ENCODE peak calls at places on chromosomes 16 and 17, in five cellular contexts. W is left ventricle myocardium inferior, D is breast epithelium, Q is endothelial cell, B is mesothelial cell of epicardium. K is an unnamed sample.

GRCh38 chr17:33112763-33113162 is 121.1 kb downstream of the SPACA3 start:
- DNase-seq in W (no peak), D (no peak), Q (no peak), B (no peak), K (no peak)

GRCh38 chr16:56281256-56281805 is 90.0 kb downstream of the GNAO1 start:
- DNase-seq in W (no peak), D (no peak), Q (peak; percentile 24), B (no peak), K (no peak)

GRCh38 chr16:2512920-2513404 is 790 bp upstream of the ATP6V0C start:
- DNase-seq in W (no peak), D (no peak), Q (no peak), B (no peak), K (peak; percentile 51)

GRCh38 chr17:79027925-79028491 is 4.0 kb downstream of the C1QTNF1 start:
- DNase-seq in W (no peak), D (peak; percentile 53), Q (no peak), B (no peak), K (no peak)

GRCh38 chr17:69906306-69906705 is 168.7 kb upstream of the KCNJ16 start:
- DNase-seq in W (no peak), D (no peak), Q (no peak), B (no peak), K (no peak)

GRCh38 chr16:81601008-81601428 is 156.4 kb downstream of the CMIP start:
- DNase-seq in W (no peak), D (peak; percentile 53), Q (no peak), B (no peak), K (no peak)

GRCh38 chr16:75026892-75027391 is 28.1 kb downstream of the ZNRF1 start:
- DNase-seq in W (no peak), D (no peak), Q (no peak), B (no peak), K (no peak)

GRCh38 chr17:57869599-57870282 is 19.9 kb upstream of the MRPS23 start:
- DNase-seq in W (no peak), D (no peak), Q (no peak), B (no peak), K (no peak)

GRCh38 chr17:42680331-42680808 is 1.3 kb downstream of the CCR10 start:
- DNase-seq in W (no peak), D (no peak), Q (no peak), B (no peak), K (no peak)

GRCh38 chr17:36939059-36939943 is 2.0 kb downstream of the LHX1 start:
- DNase-seq in W (no peak), D (no peak), Q (no peak), B (no peak), K (no peak)

GRCh38 chr17:4599505-4600281 is 15.4 kb downstream of the SMTNL2 start:
- DNase-seq in W (peak; percentile 73), D (no peak), Q (peak; percentile 4), B (peak; percentile 83), K (no peak)

GRCh38 chr16:47461598-47462266 is 601 bp downstream of the PHKB start:
- DNase-seq in W (no peak), D (no peak), Q (peak; percentile 54), B (no peak), K (no peak)

GRCh38 chr16:68309798-68310197 is 948 bp downstream of the SLC7A6OS start:
- DNase-seq in W (no peak), D (no peak), Q (no peak), B (no peak), K (no peak)

GRCh38 chr17:54948380-54948779 is 20.1 kb downstream of the COX11 start:
- DNase-seq in W (no peak), D (no peak), Q (no peak), B (no peak), K (no peak)

GRCh38 chr16:48223490-48223889 is 20.6 kb upstream of the LONP2 start:
- DNase-seq in W (no peak), D (no peak), Q (no peak), B (no peak), K (no peak)

GRCh38 chr16:19328364-19328763 is 42.8 kb downstream of the CLEC19A start:
- DNase-seq in W (no peak), D (no peak), Q (no peak), B (no peak), K (no peak)

GRCh38 chr17:77696720-77697460 is 261.6 kb upstream of the TNRC6C start:
- DNase-seq in W (no peak), D (no peak), Q (no peak), B (peak; percentile 36), K (no peak)

GRCh38 chr16:71474864-71475263 is 12.8 kb upstream of the ZNF23 start:
- DNase-seq in W (no peak), D (no peak), Q (no peak), B (no peak), K (no peak)

GRCh38 chr17:29110372-29110757 is 67.4 kb downstream of the PIPOX start:
- DNase-seq in W (no peak), D (no peak), Q (no peak), B (no peak), K (no peak)

GRCh38 chr17:29112780-29113295 is 67.4 kb downstream of the MYO18A start:
- DNase-seq in W (peak; percentile 55), D (no peak), Q (no peak), B (no peak), K (no peak)

GRCh38 chr17:29114141-29114540 is 66.1 kb downstream of the MYO18A start:
- DNase-seq in W (no peak), D (no peak), Q (no peak), B (no peak), K (no peak)

GRCh38 chr17:29113334-29113733 is 66.9 kb downstream of the MYO18A start:
- DNase-seq in W (no peak), D (no peak), Q (no peak), B (no peak), K (no peak)

GRCh38 chr17:29111816-29112499 is 68.2 kb downstream of the MYO18A start:
- DNase-seq in W (peak; percentile 66), D (peak; percentile 63), Q (peak; percentile 84), B (peak; percentile 86), K (peak; percentile 51)
- TF ChIP-seq CTCF in W (peak; percentile 93), D (peak; percentile 73), Q (peak; percentile 66), B (peak; percentile 70), K (peak; percentile 67)

GRCh38 chr16:17527538-17527937 is 56.8 kb upstream of the XYLT1 start:
- DNase-seq in W (no peak), D (no peak), Q (no peak), B (no peak), K (no peak)

GRCh38 chr16:17532338-17532995 is 61.7 kb upstream of the XYLT1 start:
- DNase-seq in W (no peak), D (no peak), Q (no peak), B (no peak), K (no peak)

GRCh38 chr16:17526956-17527355 is 56.2 kb upstream of the XYLT1 start:
- DNase-seq in W (no peak), D (no peak), Q (no peak), B (no peak), K (no peak)

DNA sequence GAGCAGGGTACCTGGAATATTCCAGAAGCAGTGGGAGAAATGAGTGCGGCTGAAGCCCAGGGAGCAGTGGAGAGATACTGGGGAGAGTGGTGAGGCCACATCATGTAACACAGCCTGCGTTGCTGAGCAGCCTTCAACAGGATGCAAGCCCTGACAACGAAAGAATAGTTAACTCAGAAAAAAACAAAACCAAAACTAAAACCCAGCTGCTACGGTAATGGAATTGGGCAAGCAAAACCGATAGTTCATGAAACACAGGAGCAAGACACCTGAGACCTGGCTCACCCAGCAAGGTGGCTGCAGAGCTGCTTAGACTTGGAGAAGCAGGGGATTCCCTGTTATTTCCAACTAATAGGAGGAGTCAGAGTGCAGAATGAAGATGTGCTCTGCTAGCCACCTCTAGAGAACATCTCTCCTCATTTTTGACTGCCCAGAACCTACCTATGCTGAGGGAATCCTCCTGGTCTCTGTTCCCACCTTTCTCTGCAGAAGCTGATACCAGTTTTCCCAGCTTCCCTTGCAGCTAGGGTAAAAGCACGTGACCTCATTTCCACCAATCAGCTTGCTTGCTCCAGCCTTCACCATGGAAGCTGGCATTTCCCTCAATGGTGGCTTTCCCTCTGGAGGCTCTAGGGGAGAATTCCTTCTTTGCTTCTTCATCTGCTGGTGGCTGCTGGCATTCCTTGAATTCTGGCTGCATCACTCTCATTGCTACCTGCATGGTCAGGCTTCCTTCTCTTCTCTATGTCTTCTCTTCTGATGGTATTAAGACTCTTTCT is 59.4 kb upstream of the XYLT1 start:
- DNase-seq in W (no peak), D (no peak), Q (no peak), B (no peak), K (peak; percentile 16)
- TF ChIP-seq CTCF in W (no peak), D (no peak), Q (no peak), B (no peak), K (no peak)

DNA sequence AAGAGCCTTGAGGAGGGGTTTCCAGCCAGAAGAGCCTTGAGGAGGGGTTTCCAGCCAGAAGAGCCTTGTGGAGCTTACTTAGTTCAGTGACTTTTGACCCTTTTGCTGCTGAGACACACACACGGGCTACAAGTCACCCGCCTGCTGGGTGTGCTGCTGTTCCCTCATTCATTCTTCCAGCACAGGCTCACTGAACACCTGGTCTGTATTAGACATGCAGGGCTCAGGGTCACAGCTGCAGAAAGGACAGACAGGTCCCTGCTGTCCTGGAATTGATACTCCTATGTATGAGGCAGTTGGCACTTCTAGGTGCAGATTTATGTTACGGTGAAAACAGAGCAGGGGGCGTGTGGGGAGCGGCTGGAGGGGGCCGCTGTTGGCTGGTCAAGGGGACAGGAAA is 6.7 kb downstream of the CACNG4 start:
- DNase-seq in W (no peak), D (no peak), Q (no peak), B (no peak), K (no peak)
- TF ChIP-seq CTCF in W (no peak), D (no peak), Q (no peak), B (no peak), K (no peak)

GRCh38 chr16:10941127-10941933 is 938 bp downstream of the DEXI start:
- DNase-seq in W (no peak), D (no peak), Q (no peak), B (no peak), K (no peak)

GRCh38 chr16:10944249-10945064 is at the start of gene CLEC16A:
- DNase-seq in W (peak; percentile 98), D (peak; percentile 96), Q (peak; percentile 98), B (peak; percentile 95), K (peak; percentile 96)

GRCh38 chr16:10945065-10945787 is 862 bp downstream of the CLEC16A start:
- DNase-seq in W (no peak), D (no peak), Q (no peak), B (no peak), K (no peak)

GRCh38 chr16:10940501-10941079 is 1.7 kb downstream of the DEXI start:
- DNase-seq in W (no peak), D (no peak), Q (no peak), B (no peak), K (no peak)

DNA sequence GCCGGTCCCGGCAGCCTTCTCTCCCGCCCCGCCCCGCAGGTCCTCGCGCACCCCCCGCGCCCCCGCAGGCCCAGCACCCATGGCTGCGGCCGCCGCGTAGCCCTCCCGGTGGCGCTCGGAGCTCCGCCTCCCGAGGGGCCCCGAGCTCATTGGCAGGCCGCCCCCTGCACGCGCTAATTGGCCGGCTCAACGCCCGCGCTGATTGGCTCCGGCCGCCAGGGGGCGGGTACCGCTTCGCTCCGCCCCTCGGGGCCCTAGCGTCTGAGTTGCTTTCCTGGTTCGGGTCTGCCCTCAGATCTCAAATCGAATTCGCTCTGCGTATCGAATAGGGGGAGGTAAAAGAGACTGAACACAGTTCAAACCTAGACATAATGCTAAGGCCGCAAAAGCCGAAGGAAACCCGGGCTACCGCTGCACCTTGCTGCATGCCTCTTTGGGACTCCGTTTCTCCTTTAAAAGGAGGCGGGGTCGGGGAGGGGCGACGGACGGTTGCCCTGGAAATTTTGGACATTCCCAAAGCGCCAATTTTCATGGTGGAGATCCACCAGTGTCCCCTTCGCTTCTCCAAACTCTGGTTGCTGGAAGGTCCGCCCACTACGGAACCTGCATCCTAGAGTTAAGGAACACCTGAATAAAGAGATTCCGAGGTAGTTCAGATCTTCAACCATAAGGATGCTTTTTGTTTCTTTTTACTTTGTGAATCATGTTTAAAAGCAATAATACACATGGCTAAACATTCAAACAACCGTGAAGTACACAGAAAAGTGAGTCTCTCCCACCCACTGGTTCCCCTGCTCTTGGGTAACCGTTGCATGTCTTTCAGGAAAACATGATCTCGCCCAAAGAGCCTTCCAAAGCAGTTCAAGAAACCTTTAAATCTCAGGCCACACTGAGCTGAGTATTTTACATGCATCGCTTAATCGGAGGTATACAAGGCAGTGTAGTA is at the start of gene DEXI:
- DNase-seq in W (peak; percentile 96), D (peak; percentile 93), Q (peak; percentile 97), B (peak; percentile 96), K (peak; percentile 96)
- TF ChIP-seq CTCF in W (peak; percentile 50), D (no peak), Q (peak; percentile 83), B (peak; percentile 82), K (no peak)

K was measured in natural killer cell.